ENCODE peak calls at places on chromosome 2, in seven cellular contexts. V, N, K, H, P, Q and W are unnamed samples.

GRCh38 chr2:85078536-85078935 is 54.7 kb upstream of the TCF7L1 start:
- ATAC-seq in V (no peak), N (no peak), K (no peak), H (no peak), P (no peak), Q (no peak), W (no peak)

GRCh38 chr2:165203689-165204559 is at the start of gene SCN3A:
- ATAC-seq in V (no peak), N (no peak), K (peak; percentile 71), H (peak; percentile 88), P (no peak), Q (peak; percentile 82), W (no peak)

GRCh38 chr2:107570876-107571275 is 255.8 kb upstream of the RGPD4 start:
- ATAC-seq in V (no peak), N (no peak), K (no peak), H (no peak), P (no peak), Q (no peak), W (no peak)

GRCh38 chr2:121826036-121826435 is 70.6 kb downstream of the TSN start:
- ATAC-seq in V (peak; percentile 88), N (peak; percentile 75), K (no peak), H (no peak), P (no peak), Q (no peak), W (no peak)

GRCh38 chr2:116444256-116444872 is 1370.1 kb upstream of the DDX18 start:
- ATAC-seq in V (no peak), N (no peak), K (no peak), H (no peak), P (no peak), Q (no peak), W (no peak)

GRCh38 chr2:234952270-234953115 is 676 bp downstream of the SH3BP4 start:
- ATAC-seq in V (peak; percentile 15), N (peak; percentile 25), K (peak; percentile 30), H (no peak), P (no peak), Q (no peak), W (peak; percentile 8)

GRCh38 chr2:8380026-8380425 is 301.8 kb upstream of the ID2 start:
- ATAC-seq in V (peak; percentile 64), N (peak; percentile 67), K (no peak), H (no peak), P (no peak), Q (no peak), W (peak; percentile 28)

GRCh38 chr2:173869830-173870229 is 95.3 kb downstream of the SP3 start:
- ATAC-seq in V (no peak), N (no peak), K (no peak), H (no peak), P (no peak), Q (no peak), W (no peak)

GRCh38 chr2:26238301-26238958 is 6.0 kb downstream of the HADHA start:
- ATAC-seq in V (no peak), N (no peak), K (no peak), H (no peak), P (no peak), Q (no peak), W (no peak)

GRCh38 chr2:72782520-72782919 is 43.3 kb downstream of the EXOC6B start:
- ATAC-seq in V (no peak), N (no peak), K (no peak), H (no peak), P (no peak), Q (no peak), W (no peak)

GRCh38 chr2:63665806-63666205 is 77.0 kb downstream of the MDH1 start:
- ATAC-seq in V (no peak), N (no peak), K (no peak), H (no peak), P (no peak), Q (no peak), W (no peak)

GRCh38 chr2:168254158-168254935 is 7.0 kb upstream of the STK39 start:
- ATAC-seq in V (peak; percentile 80), N (peak; percentile 79), K (no peak), H (no peak), P (no peak), Q (no peak), W (no peak)

GRCh38 chr2:189641565-189641964 is 19.7 kb upstream of the ASNSD1 start:
- ATAC-seq in V (no peak), N (no peak), K (no peak), H (no peak), P (no peak), Q (no peak), W (no peak)

GRCh38 chr2:226798422-226799210 is 1.0 kb downstream of the IRS1 start:
- ATAC-seq in V (no peak), N (no peak), K (peak; percentile 15), H (no peak), P (peak; percentile 42), Q (peak; percentile 9), W (no peak)

GRCh38 chr2:17793293-17793692 is 23.0 kb upstream of the MSGN1 start:
- ATAC-seq in V (no peak), N (no peak), K (no peak), H (no peak), P (no peak), Q (no peak), W (no peak)

GRCh38 chr2:3626817-3627499 is 31.0 kb upstream of the ALLC start:
- ATAC-seq in V (no peak), N (no peak), K (no peak), H (no peak), P (no peak), Q (peak; percentile 20), W (no peak)

GRCh38 chr2:219576505-219577388 is 4.6 kb downstream of the INHA start:
- ATAC-seq in V (no peak), N (no peak), K (peak; percentile 52), H (no peak), P (no peak), Q (peak; percentile 82), W (no peak)

GRCh38 chr2:182144780-182145170 is 159.1 kb downstream of the PPP1R1C start:
- ATAC-seq in V (peak; percentile 96), N (peak; percentile 98), K (peak; percentile 59), H (no peak), P (no peak), Q (peak; percentile 56), W (no peak)

GRCh38 chr2:236365258-236366048 is 101.2 kb upstream of the ASB18 start:
- ATAC-seq in V (no peak), N (no peak), K (no peak), H (no peak), P (no peak), Q (no peak), W (no peak)

GRCh38 chr2:219178377-219179175 is 501 bp downstream of the RETREG2 start:
- ATAC-seq in V (peak; percentile 12), N (peak; percentile 8), K (peak; percentile 12), H (peak; percentile 1), P (no peak), Q (peak; percentile 5), W (no peak)

GRCh38 chr2:12534646-12535263 is 182.0 kb upstream of the TRIB2 start:
- ATAC-seq in V (peak; percentile 86), N (peak; percentile 79), K (no peak), H (no peak), P (no peak), Q (no peak), W (no peak)

GRCh38 chr2:99431587-99432275 is 58.1 kb downstream of the REV1 start:
- ATAC-seq in V (peak; percentile 34), N (peak; percentile 47), K (no peak), H (no peak), P (no peak), Q (no peak), W (peak; percentile 43)

GRCh38 chr2:212288308-212288707 is 250.3 kb downstream of the ERBB4 start:
- ATAC-seq in V (no peak), N (no peak), K (no peak), H (no peak), P (no peak), Q (peak; percentile 91), W (no peak)

GRCh38 chr2:160111951-160112798 is 49.8 kb upstream of the PLA2R1 start:
- ATAC-seq in V (no peak), N (no peak), K (no peak), H (no peak), P (no peak), Q (no peak), W (no peak)

GRCh38 chr2:80748576-80748975 is 444.0 kb upstream of the LRRTM1 start:
- ATAC-seq in V (no peak), N (no peak), K (no peak), H (no peak), P (no peak), Q (no peak), W (no peak)

GRCh38 chr2:136113767-136114070 is 4.2 kb downstream of the CXCR4 start:
- ATAC-seq in V (no peak), N (no peak), K (no peak), H (no peak), P (no peak), Q (no peak), W (no peak)
- H3K4me3 ChIP-seq in V (no peak overlapping the region), N (no peak overlapping the region), K (no peak overlapping the region), H (no peak overlapping the region), P (peak overlapping the region; percentile 100), Q (no peak overlapping the region), W (no peak overlapping the region)

GRCh38 chr2:177258059-177258458 is 6.5 kb downstream of the NFE2L2 start:
- ATAC-seq in V (no peak), N (no peak), K (no peak), H (no peak), P (no peak), Q (no peak), W (no peak)
- H3K4me3 ChIP-seq in V (no peak overlapping the region), N (no peak overlapping the region), K (no peak overlapping the region), H (no peak overlapping the region), P (peak overlapping the region; percentile 68), Q (no peak overlapping the region), W (no peak overlapping the region)

GRCh38 chr2:170139276-170139967 is 38.5 kb upstream of the MYO3B start:
- ATAC-seq in V (no peak), N (no peak), K (no peak), H (peak; percentile 90), P (no peak), Q (no peak), W (no peak)
- H3K4me3 ChIP-seq in V (no peak overlapping the region), N (no peak overlapping the region), K (no peak overlapping the region), H (no peak overlapping the region), P (no peak overlapping the region), Q (no peak overlapping the region), W (no peak overlapping the region)

GRCh38 chr2:44843086-44843485 is 98.4 kb upstream of the SIX3 start:
- ATAC-seq in V (no peak), N (no peak), K (no peak), H (no peak), P (no peak), Q (no peak), W (no peak)
- H3K4me3 ChIP-seq in V (no peak overlapping the region), N (no peak overlapping the region), K (no peak overlapping the region), H (no peak overlapping the region), P (no peak overlapping the region), Q (no peak overlapping the region), W (no peak overlapping the region)